ENCODE peak calls at places on chromosomes 7 and 10, in five cellular contexts. Y is GM23248, S is IMR-90, D is hepatocyte, C is HCT116. L is an unnamed sample.

GRCh38 chr7:82156168-82156567 is 287.4 kb downstream of the CACNA2D1 start:
- DNase-seq in C (no peak), Y (no peak), D (no peak), S (no peak), L (no peak)

GRCh38 chr7:25852249-25852994 is 299.6 kb upstream of the NFE2L3 start:
- DNase-seq in C (no peak), S (no peak), Y (peak; percentile 66), D (peak; percentile 73), L (no peak)

GRCh38 chr7:55140981-55141278 is 122.1 kb downstream of the EGFR start:
- DNase-seq in D (no peak), C (no peak), S (no peak), Y (no peak), L (no peak)

GRCh38 chr7:29337628-29338116 is 143.1 kb downstream of the CHN2 start:
- DNase-seq in C (no peak), Y (no peak), D (no peak), S (no peak), L (no peak)

GRCh38 chr7:98922392-98923107 is 44.2 kb downstream of the TRRAP start:
- DNase-seq in C (no peak), Y (peak; percentile 39), S (peak; percentile 76), D (peak; percentile 56), L (peak; percentile 80)

GRCh38 chr10:4650109-4650508 is 175.9 kb upstream of the AKR1E2 start:
- DNase-seq in D (no peak), S (peak; percentile 66), Y (peak; percentile 36), C (no peak), L (peak; percentile 23)

GRCh38 chr10:11525503-11525902 is 85.9 kb downstream of the USP6NL start:
- DNase-seq in D (no peak), Y (peak; percentile 60), C (no peak), S (peak; percentile 60), L (peak; percentile 81)

GRCh38 chr10:110389250-110389649 is 84.5 kb upstream of the SMNDC1 start:
- DNase-seq in D (no peak), C (no peak), S (no peak), Y (peak; percentile 61), L (no peak)

GRCh38 chr10:52420656-52421055 is 106.6 kb downstream of the DKK1 start:
- DNase-seq in Y (peak; percentile 2), C (no peak), D (no peak), S (no peak), L (no peak)

GRCh38 chr10:118939216-118940007 is 90.1 kb upstream of the NANOS1 start:
- DNase-seq in Y (peak; percentile 65), C (no peak), D (no peak), S (no peak), L (no peak)

GRCh38 chr7:129843982-129844840 is 108.5 kb downstream of the UBE2H start:
- DNase-seq in C (no peak), S (no peak), Y (peak; percentile 21), D (no peak), L (no peak)

GRCh38 chr10:116596062-116596461 is 5.3 kb downstream of the PNLIPRP1 start:
- DNase-seq in C (no peak), S (no peak), D (no peak), Y (no peak), L (no peak)

GRCh38 chr7:151692721-151693120 is 173.0 kb upstream of the RHEB start:
- DNase-seq in D (no peak), Y (no peak), C (no peak), S (no peak), L (peak; percentile 22)

GRCh38 chr7:85104432-85105205 is 82.2 kb downstream of the SEMA3D start:
- DNase-seq in D (no peak), Y (peak; percentile 65), S (peak; percentile 33), C (peak; percentile 6), L (no peak)

GRCh38 chr7:33792547-33793105 is 112.7 kb upstream of the BMPER start:
- DNase-seq in Y (no peak), S (no peak), C (no peak), D (no peak), L (no peak)

GRCh38 chr7:69728299-69728698 is 130.0 kb downstream of the AUTS2 start:
- DNase-seq in C (no peak), Y (peak; percentile 10), D (no peak), S (no peak), L (no peak)

GRCh38 chr10:113857210-113857609 is 2.7 kb downstream of the NHLRC2 start:
- DNase-seq in S (no peak), C (no peak), D (no peak), Y (peak; percentile 30), L (no peak)

GRCh38 chr10:88366772-88367171 is 216.3 kb downstream of the RNLS start:
- DNase-seq in D (no peak), C (no peak), S (no peak), Y (no peak), L (no peak)

GRCh38 chr7:157335256-157335655 is 1.5 kb upstream of the DNAJB6 start:
- DNase-seq in D (no peak), Y (peak; percentile 47), S (no peak), C (no peak), L (no peak)

GRCh38 chr7:68800316-68800715 is 798.0 kb upstream of the AUTS2 start:
- DNase-seq in D (no peak), Y (no peak), S (no peak), C (no peak), L (no peak)

GRCh38 chr7:32164341-32164996 is 94.3 kb upstream of the PDE1C start:
- DNase-seq in D (peak; percentile 63), S (peak; percentile 76), C (peak; percentile 43), Y (peak; percentile 84), L (peak; percentile 57)

GRCh38 chr10:62166331-62167154 is 102.1 kb downstream of the RTKN2 start:
- DNase-seq in Y (peak; percentile 82), D (no peak), S (peak; percentile 65), C (no peak), L (peak; percentile 88)

GRCh38 chr7:2049782-2050510 is 182.8 kb downstream of the MAD1L1 start:
- DNase-seq in Y (no peak), S (no peak), C (no peak), D (no peak), L (peak; percentile 73)

GRCh38 chr10:93680414-93681047 is 21.9 kb downstream of the FRA10AC1 start:
- DNase-seq in D (peak; percentile 56), Y (peak; percentile 63), S (peak; percentile 37), C (peak; percentile 34), L (peak; percentile 34)

GRCh38 chr10:46247808-46248569 is 38.8 kb upstream of the ANTXRL start:
- DNase-seq in D (peak; percentile 38), S (no peak), C (no peak), Y (no peak), L (no peak)

GRCh38 chr10:82245157-82245556 is 370.2 kb downstream of the NRG3 start:
- DNase-seq in C (no peak), Y (no peak), D (no peak), S (no peak), L (no peak)

GRCh38 chr10:82245906-82246305 is 370.9 kb downstream of the NRG3 start:
- DNase-seq in S (no peak), C (no peak), D (no peak), Y (no peak), L (no peak)

GRCh38 chr10:82252081-82252480 is 377.1 kb downstream of the NRG3 start:
- DNase-seq in Y (no peak), C (no peak), S (no peak), D (no peak), L (no peak)

GRCh38 chr10:82251222-82251977 is 376.4 kb downstream of the NRG3 start:
- DNase-seq in S (no peak), D (no peak), Y (no peak), C (no peak), L (peak; percentile 22)

GRCh38 chr10:82249141-82249540 is 374.1 kb downstream of the NRG3 start:
- DNase-seq in C (no peak), S (no peak), Y (no peak), D (no peak), L (no peak)
- H3K4me2 ChIP-seq in C (no peak overlapping the region), S (no peak overlapping the region), Y (no peak overlapping the region), D (no peak overlapping the region), L (no peak overlapping the region)

DNA sequence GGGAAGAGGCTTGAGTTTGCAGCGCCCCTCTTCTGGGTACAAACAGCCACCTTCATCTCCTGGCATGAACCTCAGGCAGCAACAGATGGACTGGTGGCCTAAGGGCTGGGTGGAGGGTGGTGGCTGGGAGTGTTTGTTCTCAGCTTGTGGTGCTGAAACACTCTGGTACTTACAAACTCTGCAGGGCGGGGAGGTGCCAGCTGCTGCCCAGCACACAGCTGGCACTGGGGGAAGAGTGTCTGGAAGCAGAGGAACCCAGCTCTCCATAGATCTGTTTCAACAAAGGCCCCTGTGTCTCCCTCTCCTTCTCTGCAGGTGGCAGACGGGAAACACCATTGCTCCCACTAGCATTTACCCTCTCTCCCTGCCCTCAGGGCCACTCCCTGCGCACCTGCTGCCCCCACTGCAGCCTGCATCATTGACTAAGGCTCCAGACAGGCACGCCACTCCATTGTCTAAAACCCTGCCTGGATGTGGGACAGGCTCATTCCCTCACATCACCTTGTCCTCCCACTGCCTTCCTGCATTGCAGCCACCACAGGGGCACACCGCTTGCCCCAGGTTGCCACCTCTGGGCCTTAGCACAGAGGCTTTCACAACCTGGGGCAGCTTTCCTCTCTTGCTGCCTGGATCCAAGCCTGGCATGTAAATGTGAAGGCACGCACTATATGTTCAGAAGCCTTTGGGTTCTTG is 6.5 kb downstream of the ARHGAP22 start:
- DNase-seq in Y (no peak), S (no peak), C (no peak), D (no peak), L (no peak)
- H3K36me3 ChIP-seq in Y (peaks cover 4% of the 10 kb centered on the region), S (peaks cover 1% of the 10 kb centered on the region), C (no peaks in the 10 kb centered on the region), D (no peaks in the 10 kb centered on the region), L (peaks cover 29% of the 10 kb centered on the region)

DNA sequence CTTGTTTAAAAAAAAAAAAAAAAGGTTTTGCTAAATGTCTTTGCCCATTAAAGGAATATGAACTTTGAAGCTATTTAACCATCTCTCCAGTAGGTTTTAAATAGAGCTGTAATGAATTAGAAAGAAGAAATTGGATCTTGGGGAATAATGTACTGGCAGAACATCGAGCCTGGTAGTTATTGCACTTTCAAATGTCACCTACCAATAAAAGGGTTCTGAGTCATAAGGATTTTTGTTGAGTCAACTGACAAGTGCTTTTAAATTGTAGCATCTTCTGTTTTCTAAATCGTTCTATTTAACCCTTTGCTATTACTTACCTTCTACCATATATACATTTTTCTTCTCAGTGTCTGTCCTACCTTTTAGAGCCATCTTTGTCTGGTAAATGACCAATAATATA is 10.7 kb downstream of the CUTC start:
- DNase-seq in Y (peak; percentile 79), S (peak; percentile 48), C (no peak), D (no peak), L (no peak)
- H3K4me2 ChIP-seq in Y (peak overlapping the region; percentile 59), S (peak overlapping the region; percentile 26), C (peak overlapping the region; percentile 3), D (no peak overlapping the region), L (peak overlapping the region; percentile 61)

GRCh38 chr10:100355069-100355468 is 8.0 kb downstream of the SCD start:
- DNase-seq in C (no peak), Y (no peak), S (no peak), D (no peak), L (no peak)
- H3K36me3 ChIP-seq in C (peaks cover 89% of the 10 kb centered on the region), Y (peaks cover 7% of the 10 kb centered on the region), S (peaks cover 68% of the 10 kb centered on the region), D (peaks cover 5% of the 10 kb centered on the region), L (peaks cover 41% of the 10 kb centered on the region)